ENCODE peak calls at places on chromosomes 5 and 9, in four cellular contexts. S, Q, N and Z are unnamed samples.

GRCh38 chr5:123681061-123681460 is 169.1 kb downstream of the CSNK1G3 start:
- DNase-seq in S (no peak), Q (no peak), N (no peak), Z (no peak)

GRCh38 chr5:163261647-163262269 is 175.6 kb upstream of the CCNG1 start:
- DNase-seq in S (no peak), Q (no peak), N (no peak), Z (no peak)

GRCh38 chr5:141349917-141350619 is at the start of gene PCDHGB1:
- DNase-seq in S (peak; percentile 69), Q (no peak), N (peak; percentile 75), Z (peak; percentile 86)

GRCh38 chr5:60972225-60972624 is 27.2 kb downstream of the NDUFAF2 start:
- DNase-seq in S (no peak), Q (peak; percentile 11), N (no peak), Z (no peak)

GRCh38 chr9:68852941-68853340 is 147.9 kb downstream of the PIP5K1B start:
- DNase-seq in S (no peak), Q (no peak), N (no peak), Z (no peak)

GRCh38 chr9:130417602-130418001 is 27.2 kb upstream of the ASS1 start:
- DNase-seq in S (no peak), Q (no peak), N (no peak), Z (peak; percentile 48)

GRCh38 chr5:18984559-18985080 is 1003.4 kb downstream of the CDH18 start:
- DNase-seq in S (no peak), Q (no peak), N (no peak), Z (no peak)

GRCh38 chr9:137580209-137580957 is 1.7 kb upstream of the DPH7 start:
- DNase-seq in S (no peak), Q (no peak), N (no peak), Z (no peak)

GRCh38 chr5:115308815-115309214 is 12.4 kb upstream of the CCDC112 start:
- DNase-seq in S (no peak), Q (no peak), N (no peak), Z (no peak)

GRCh38 chr5:96094904-96095303 is 133.3 kb upstream of the ELL2 start:
- DNase-seq in S (no peak), Q (no peak), N (no peak), Z (no peak)

GRCh38 chr9:133148351-133149129 is 15.2 kb downstream of the GBGT1 start:
- DNase-seq in S (no peak), Q (no peak), N (no peak), Z (no peak)

GRCh38 chr9:14722391-14723035 is at the start of gene CER1:
- DNase-seq in S (no peak), Q (no peak), N (no peak), Z (peak; percentile 25)

GRCh38 chr5:42583322-42583721 is 160.1 kb downstream of the GHR start:
- DNase-seq in S (peak; percentile 79), Q (peak; percentile 2), N (peak; percentile 64), Z (peak; percentile 58)

GRCh38 chr5:1887400-1888360 is 5.0 kb upstream of the IRX4 start:
- DNase-seq in S (no peak), Q (no peak), N (no peak), Z (no peak)

GRCh38 chr9:120921751-120922181 is 4.8 kb downstream of the TRAF1 start:
- DNase-seq in S (no peak), Q (no peak), N (no peak), Z (no peak)

GRCh38 chr9:124329996-124330714 is 72.4 kb downstream of the NEK6 start:
- DNase-seq in S (no peak), Q (no peak), N (no peak), Z (no peak)

GRCh38 chr5:22693125-22693524 is 160.0 kb downstream of the CDH12 start:
- DNase-seq in S (no peak), Q (no peak), N (no peak), Z (no peak)
- TF ChIP-seq NR2C2 in S (no peak), Q (no peak), N (no peak), Z (no peak)

GRCh38 chr5:137563646-137564474 is 64.7 kb upstream of the SPOCK1 start:
- DNase-seq in S (no peak), Q (no peak), N (no peak), Z (no peak)
- TF ChIP-seq NR2C2 in S (no peak), Q (no peak), N (no peak), Z (no peak)

GRCh38 chr9:94783121-94783664 is 56.7 kb downstream of the AOPEP start:
- DNase-seq in S (peak; percentile 30), Q (peak; percentile 27), N (peak; percentile 75), Z (peak; percentile 66)
- TF ChIP-seq NR2C2 in S (no peak), Q (no peak), N (no peak), Z (no peak)

GRCh38 chr9:115396071-115396529 is 278.1 kb upstream of the TNC start:
- DNase-seq in S (no peak), Q (no peak), N (no peak), Z (no peak)
- TF ChIP-seq NR2C2 in S (no peak), Q (no peak), N (no peak), Z (no peak)

GRCh38 chr5:110703481-110703880 is 23.0 kb downstream of the TMEM232 start:
- DNase-seq in S (no peak), Q (no peak), N (no peak), Z (no peak)
- TF ChIP-seq NR2C2 in S (no peak), Q (no peak), N (no peak), Z (no peak)

DNA sequence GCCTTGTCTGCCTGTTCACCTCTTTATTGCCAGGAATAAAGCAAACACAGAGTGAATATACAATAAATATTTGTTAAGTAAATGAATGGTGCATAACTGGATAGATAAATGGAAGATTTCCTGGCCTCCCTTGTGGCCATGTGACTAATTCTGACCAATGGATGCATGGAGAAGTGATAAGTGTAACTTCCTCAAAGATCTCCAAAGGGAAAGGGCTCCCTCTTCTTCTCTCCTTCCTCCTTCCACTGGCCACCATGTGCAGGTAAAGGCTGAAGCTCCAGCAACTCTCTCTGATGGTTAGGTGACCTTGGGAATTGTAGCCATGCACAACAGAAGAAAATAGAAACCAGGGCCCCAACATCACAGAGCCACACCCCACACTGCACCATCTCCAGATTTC is 174.4 kb downstream of the EBF1 start:
- DNase-seq in S (no peak), Q (no peak), N (no peak), Z (no peak)
- TF ChIP-seq NR2C2 in S (no peak), Q (no peak), N (no peak), Z (no peak)

GRCh38 chr9:109264865-109265532 is 55.9 kb downstream of the EPB41L4B start:
- DNase-seq in S (no peak), Q (no peak), N (no peak), Z (no peak)
- TF ChIP-seq NR2C2 in S (no peak), Q (no peak), N (no peak), Z (no peak)

DNA sequence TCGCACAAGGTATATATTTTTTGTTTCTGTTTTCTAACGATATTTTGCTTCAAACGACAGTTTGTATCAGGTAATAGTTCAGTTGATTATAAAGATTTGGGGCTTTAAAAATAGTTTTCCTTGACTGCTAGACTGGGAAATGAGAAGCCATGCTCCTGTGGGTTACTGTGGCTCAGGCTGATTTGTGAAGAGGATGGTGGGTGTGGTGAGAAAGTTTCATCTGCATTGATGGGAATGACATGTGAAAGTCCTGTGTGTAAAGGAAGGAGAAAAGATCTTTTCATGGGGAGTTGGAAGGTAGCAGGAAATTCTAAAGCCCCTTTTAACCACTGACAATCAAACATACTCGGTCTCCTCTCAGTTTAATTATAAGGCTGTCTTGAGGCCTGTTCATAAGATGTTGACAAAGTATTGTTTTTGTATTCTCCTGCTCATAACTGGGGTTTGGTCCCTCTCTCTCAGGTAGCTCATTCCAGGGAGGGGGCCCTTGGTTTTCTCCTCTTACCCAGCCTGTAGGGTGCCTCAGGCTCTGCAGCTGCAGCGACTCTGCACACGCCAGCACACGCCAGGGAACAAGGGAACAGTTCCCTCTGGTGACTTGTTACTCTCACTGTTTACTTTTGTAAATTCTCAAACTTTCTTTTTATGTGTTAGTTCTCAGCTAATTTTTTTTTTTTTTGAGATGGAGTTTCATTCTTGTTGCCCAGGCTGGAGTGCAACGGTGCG is 91.5 kb downstream of the CARTPT start:
- DNase-seq in S (no peak), Q (no peak), N (no peak), Z (no peak)
- TF ChIP-seq NR2C2 in S (no peak), Q (no peak), N (no peak), Z (no peak)